ENCODE peak calls at places on chromosome 14, in eight cellular contexts. H is esophagus muscularis mucosa; B is effector memory CD4-positive, alpha-beta T cell; I is lower lobe of right lung; S is transverse colon; O is CD8-positive, alpha-beta T cell; A is CD8-positive, alpha-beta memory T cell; W is neural progenitor cell. F is an unnamed sample.

GRCh38 chr14:51004801-51005526 is 60.7 kb upstream of the PYGL start:
- DNase-seq in H (no peak), B (no peak), I (no peak), S (no peak), O (no peak), A (no peak), W (no peak), F (no peak)

GRCh38 chr14:72243309-72243708 is 311.1 kb downstream of the RGS6 start:
- DNase-seq in H (peak), B (no peak), I (no peak), S (no peak), O (no peak), A (no peak), W (no peak), F (no peak)

GRCh38 chr14:80606347-80606772 is 335.2 kb downstream of the CEP128 start:
- DNase-seq in H (no peak), B (no peak), I (no peak), S (no peak), O (no peak), A (no peak), W (no peak), F (no peak)

GRCh38 chr14:21069388-21070082 is 569 bp upstream of the ARHGEF40 start:
- DNase-seq in H (no peak), B (peak), I (no peak), S (no peak), O (no peak), A (no peak), W (peak), F (no peak)

GRCh38 chr14:69360438-69361108 is 37.5 kb downstream of the ERH start:
- DNase-seq in H (no peak), B (no peak), I (no peak), S (no peak), O (no peak), A (no peak), W (no peak), F (no peak)

GRCh38 chr14:75123991-75124390 is 2.9 kb downstream of the NEK9 start:
- DNase-seq in H (no peak), B (no peak), I (no peak), S (peak), O (no peak), A (no peak), W (no peak), F (no peak)

GRCh38 chr14:101087614-101088394 is 184.3 kb upstream of the RTL1 start:
- DNase-seq in H (no peak), B (no peak), I (no peak), S (peak), O (no peak), A (no peak), W (no peak), F (no peak)

GRCh38 chr14:104196461-104197180 is 58.2 kb downstream of the KIF26A start:
- DNase-seq in H (no peak), B (no peak), I (no peak), S (no peak), O (no peak), A (no peak), W (no peak), F (no peak)

GRCh38 chr14:79586401-79586800 is 624.9 kb downstream of the DIO2 start:
- DNase-seq in H (no peak), B (no peak), I (peak), S (peak), O (no peak), A (no peak), W (no peak), F (no peak)

GRCh38 chr14:91230363-91231035 is 14.0 kb downstream of the GPR68 start:
- DNase-seq in H (no peak), B (no peak), I (no peak), S (no peak), O (no peak), A (no peak), W (no peak), F (no peak)

GRCh38 chr14:100547633-100548294 is 39.5 kb downstream of the BEGAIN start:
- DNase-seq in H (no peak), B (peak), I (peak), S (peak), O (peak), A (peak), W (no peak), F (peak)

GRCh38 chr14:31265701-31266398 is 58.3 kb upstream of the HECTD1 start:
- DNase-seq in H (no peak), B (no peak), I (no peak), S (no peak), O (no peak), A (no peak), W (no peak), F (no peak)
- H3K27ac ChIP-seq in H (peak), B (no peak), I (no peak), S (no peak), O (no peak), A (no peak), W (no peak), F (no peak)

DNA sequence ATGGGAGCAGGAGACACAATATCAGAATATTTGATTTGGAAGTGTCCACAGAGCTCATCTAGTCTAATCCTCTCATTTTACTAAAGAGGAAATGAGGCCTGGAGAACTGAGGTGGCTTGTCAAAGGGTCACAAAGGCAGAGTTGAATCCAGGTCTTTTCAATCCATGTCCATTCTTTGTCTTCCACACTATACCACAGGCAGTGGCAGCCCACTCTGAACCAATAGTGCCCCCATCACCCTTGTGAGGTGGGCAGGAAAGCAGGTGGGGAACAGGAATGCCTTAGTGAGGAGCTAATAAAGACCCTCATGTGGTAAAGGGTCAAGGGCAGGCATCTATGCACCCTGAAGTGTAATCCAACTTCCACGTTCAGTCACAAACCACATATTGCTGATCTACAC is 134.8 kb upstream of the EGLN3 start:
- DNase-seq in H (peak), B (no peak), I (no peak), S (no peak), O (no peak), A (no peak), W (no peak), F (no peak)
- H3K27ac ChIP-seq in H (no peak), B (no peak), I (no peak), S (no peak), O (no peak), A (no peak), W (no peak), F (no peak)

DNA sequence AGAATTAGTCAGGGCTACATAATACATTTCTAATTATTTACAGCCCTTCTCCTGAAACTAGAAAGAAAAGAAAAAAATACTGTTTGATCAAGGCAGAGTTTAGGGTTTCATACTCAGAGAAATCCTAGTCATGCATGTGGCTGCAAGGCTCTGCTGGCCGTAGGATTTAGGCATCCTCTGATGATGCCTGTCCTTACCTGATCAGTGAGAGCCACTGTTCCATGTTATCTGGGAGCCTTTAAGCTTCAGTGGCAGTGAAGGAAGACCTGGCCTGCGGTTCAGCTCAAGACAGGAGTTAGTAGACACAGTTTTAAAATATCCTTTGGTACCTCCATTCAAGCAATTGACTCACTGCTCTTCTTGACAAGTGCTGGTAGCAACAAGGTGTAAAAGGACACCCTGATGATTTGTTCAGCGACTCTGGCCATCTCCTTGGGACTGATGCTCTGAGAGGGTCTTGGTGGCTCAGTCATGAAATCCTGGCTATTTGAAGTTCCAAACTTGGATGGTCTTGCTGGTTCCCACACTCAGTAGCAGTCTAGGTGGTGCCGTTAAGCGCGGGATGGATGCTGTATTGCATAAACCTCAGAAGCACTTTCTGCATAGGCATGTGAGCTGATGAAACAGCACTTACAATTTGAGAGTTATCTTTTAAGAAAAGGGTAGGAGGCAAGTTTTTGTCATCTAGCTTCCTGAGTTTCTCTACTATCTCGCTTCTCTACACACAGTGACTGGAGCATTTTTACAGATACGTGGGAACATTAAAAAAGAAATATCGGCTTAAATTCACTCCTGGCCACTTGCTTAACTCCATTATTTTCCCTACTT is 162.0 kb downstream of the SAMD4A start:
- DNase-seq in H (no peak), B (no peak), I (no peak), S (no peak), O (no peak), A (no peak), W (no peak), F (no peak)
- H3K27ac ChIP-seq in H (no peak), B (no peak), I (no peak), S (peak), O (no peak), A (no peak), W (no peak), F (peak)

GRCh38 chr14:32473476-32473875 is 144.4 kb downstream of the AKAP6 start:
- DNase-seq in H (no peak), B (no peak), I (no peak), S (peak), O (no peak), A (no peak), W (no peak), F (no peak)
- H3K27ac ChIP-seq in H (peak), B (no peak), I (no peak), S (peak), O (no peak), A (no peak), W (no peak), F (no peak)